ENCODE peak calls at places on chromosomes 6 and 20, in four cellular contexts. One of them, this sample, is unnamed.

GRCh38 chr6:166931426-166931970 is 24.9 kb downstream of the RNASET2 start:
- DNase-seq in upper lobe of right lung: no peak
- DNase-seq in neural progenitor cell: no peak
- DNase-seq in fibroblast of lung: no peak
- DNase-seq in this sample: no peak

GRCh38 chr20:35776513-35777101 is 4.8 kb downstream of the PHF20 start:
- DNase-seq in neural progenitor cell: no peak
- DNase-seq in upper lobe of right lung: no peak
- DNase-seq in fibroblast of lung: peak
- DNase-seq in this sample: no peak

GRCh38 chr6:144259988-144260387 is 25.1 kb upstream of the UTRN start:
- DNase-seq in neural progenitor cell: no peak
- DNase-seq in fibroblast of lung: peak
- DNase-seq in upper lobe of right lung: no peak
- DNase-seq in this sample: no peak

GRCh38 chr6:122749451-122750050 is 30.0 kb upstream of the FABP7 start:
- DNase-seq in neural progenitor cell: no peak
- DNase-seq in fibroblast of lung: peak
- DNase-seq in upper lobe of right lung: no peak
- DNase-seq in this sample: no peak

GRCh38 chr20:23200914-23201313 is 114.8 kb upstream of the CD93 start:
- DNase-seq in upper lobe of right lung: no peak
- DNase-seq in neural progenitor cell: peak
- DNase-seq in fibroblast of lung: peak
- DNase-seq in this sample: no peak

GRCh38 chr6:579339-579738 is 77.6 kb downstream of the HUS1B start:
- DNase-seq in upper lobe of right lung: no peak
- DNase-seq in neural progenitor cell: no peak
- DNase-seq in fibroblast of lung: no peak
- DNase-seq in this sample: no peak

GRCh38 chr6:44243345-44243744 is 3.6 kb upstream of the HSP90AB1 start:
- DNase-seq in upper lobe of right lung: no peak
- DNase-seq in fibroblast of lung: no peak
- DNase-seq in neural progenitor cell: peak
- DNase-seq in this sample: no peak

GRCh38 chr6:154909821-154910220 is 85.3 kb upstream of the TIAM2 start:
- DNase-seq in neural progenitor cell: peak
- DNase-seq in fibroblast of lung: peak
- DNase-seq in upper lobe of right lung: no peak
- DNase-seq in this sample: no peak

GRCh38 chr6:6379573-6379972 is 59.1 kb upstream of the F13A1 start:
- DNase-seq in upper lobe of right lung: no peak
- DNase-seq in fibroblast of lung: peak
- DNase-seq in neural progenitor cell: no peak
- DNase-seq in this sample: no peak

GRCh38 chr20:50559149-50559548 is 49.0 kb downstream of the PTPN1 start:
- DNase-seq in upper lobe of right lung: no peak
- DNase-seq in fibroblast of lung: no peak
- DNase-seq in neural progenitor cell: no peak
- DNase-seq in this sample: no peak

GRCh38 chr20:46723039-46723438 is 13.6 kb downstream of the SLC2A10 start:
- DNase-seq in fibroblast of lung: no peak
- DNase-seq in neural progenitor cell: no peak
- DNase-seq in upper lobe of right lung: no peak
- DNase-seq in this sample: no peak

GRCh38 chr20:46583411-46584214 is 33.2 kb upstream of the OCSTAMP start:
- DNase-seq in fibroblast of lung: no peak
- DNase-seq in neural progenitor cell: peak
- DNase-seq in upper lobe of right lung: no peak
- DNase-seq in this sample: no peak

GRCh38 chr20:298755-299391 is 1.5 kb downstream of the ZCCHC3 start:
- DNase-seq in upper lobe of right lung: no peak
- DNase-seq in fibroblast of lung: no peak
- DNase-seq in neural progenitor cell: no peak
- DNase-seq in this sample: no peak

GRCh38 chr6:113340371-113340770 is 516.8 kb upstream of the MARCKS start:
- DNase-seq in upper lobe of right lung: no peak
- DNase-seq in neural progenitor cell: no peak
- DNase-seq in fibroblast of lung: no peak
- DNase-seq in this sample: no peak

GRCh38 chr20:57211406-57211805 is 55.0 kb downstream of the BMP7 start:
- DNase-seq in upper lobe of right lung: no peak
- DNase-seq in fibroblast of lung: no peak
- DNase-seq in neural progenitor cell: no peak
- DNase-seq in this sample: no peak

GRCh38 chr6:101429291-101429690 is 35.8 kb downstream of the GRIK2 start:
- DNase-seq in upper lobe of right lung: no peak
- DNase-seq in neural progenitor cell: no peak
- DNase-seq in fibroblast of lung: peak
- DNase-seq in this sample: no peak

GRCh38 chr6:151205971-151206600 is 33.7 kb upstream of the AKAP12 start:
- DNase-seq in fibroblast of lung: no peak
- DNase-seq in neural progenitor cell: no peak
- DNase-seq in upper lobe of right lung: no peak
- DNase-seq in this sample: no peak

GRCh38 chr20:31548823-31549512 is 34.7 kb downstream of the HM13 start:
- DNase-seq in upper lobe of right lung: no peak
- DNase-seq in neural progenitor cell: no peak
- DNase-seq in fibroblast of lung: no peak
- DNase-seq in this sample: no peak

GRCh38 chr6:38443341-38443740 is 196.4 kb downstream of the BTBD9 start:
- DNase-seq in fibroblast of lung: peak
- DNase-seq in upper lobe of right lung: no peak
- DNase-seq in neural progenitor cell: no peak
- DNase-seq in this sample: no peak

GRCh38 chr20:16314722-16315121 is 258.5 kb downstream of the KIF16B start:
- DNase-seq in fibroblast of lung: no peak
- DNase-seq in upper lobe of right lung: no peak
- DNase-seq in neural progenitor cell: no peak
- DNase-seq in this sample: no peak

GRCh38 chr6:76814496-76815458 is 648.5 kb downstream of the HTR1B start:
- DNase-seq in upper lobe of right lung: no peak
- DNase-seq in fibroblast of lung: no peak
- DNase-seq in neural progenitor cell: no peak
- DNase-seq in this sample: no peak

GRCh38 chr20:12180107-12180661 is 262.5 kb downstream of the BTBD3 start:
- DNase-seq in fibroblast of lung: no peak
- DNase-seq in neural progenitor cell: no peak
- DNase-seq in upper lobe of right lung: no peak
- DNase-seq in this sample: no peak

GRCh38 chr6:12849420-12850200 is 133.0 kb downstream of the PHACTR1 start:
- DNase-seq in fibroblast of lung: peak
- DNase-seq in upper lobe of right lung: no peak
- DNase-seq in neural progenitor cell: no peak
- DNase-seq in this sample: no peak

GRCh38 chr6:158642805-158643489 is 1.6 kb downstream of the DYNLT1 start:
- DNase-seq in upper lobe of right lung: peak
- DNase-seq in fibroblast of lung: peak
- DNase-seq in neural progenitor cell: no peak
- DNase-seq in this sample: no peak

GRCh38 chr20:48818481-48818987 is 9.3 kb downstream of the PREX1 start:
- DNase-seq in upper lobe of right lung: no peak
- DNase-seq in neural progenitor cell: no peak
- DNase-seq in fibroblast of lung: no peak
- DNase-seq in this sample: no peak
- H3K4me3 ChIP-seq in upper lobe of right lung: no peak
- H3K4me3 ChIP-seq in neural progenitor cell: no peak
- H3K4me3 ChIP-seq in fibroblast of lung: no peak
- H3K4me3 ChIP-seq in this sample: no peak

GRCh38 chr20:41800040-41800439 is 181.9 kb upstream of the CHD6 start:
- DNase-seq in neural progenitor cell: no peak
- DNase-seq in fibroblast of lung: no peak
- DNase-seq in upper lobe of right lung: no peak
- DNase-seq in this sample: no peak

GRCh38 chr20:41798926-41799502 is 180.8 kb upstream of the CHD6 start:
- DNase-seq in fibroblast of lung: no peak
- DNase-seq in upper lobe of right lung: no peak
- DNase-seq in neural progenitor cell: peak
- DNase-seq in this sample: no peak
- TF ChIP-seq CTCF in fibroblast of lung: no peak
- TF ChIP-seq CTCF in upper lobe of right lung: no peak
- TF ChIP-seq CTCF in neural progenitor cell: peak
- TF ChIP-seq CTCF in this sample: no peak

GRCh38 chr6:42378125-42378524 is 73.6 kb downstream of the TRERF1 start:
- DNase-seq in upper lobe of right lung: no peak
- DNase-seq in fibroblast of lung: no peak
- DNase-seq in neural progenitor cell: no peak
- DNase-seq in this sample: no peak
- H3K4me3 ChIP-seq in upper lobe of right lung: no peak
- H3K4me3 ChIP-seq in fibroblast of lung: no peak
- H3K4me3 ChIP-seq in neural progenitor cell: no peak
- H3K4me3 ChIP-seq in this sample: no peak

DNA sequence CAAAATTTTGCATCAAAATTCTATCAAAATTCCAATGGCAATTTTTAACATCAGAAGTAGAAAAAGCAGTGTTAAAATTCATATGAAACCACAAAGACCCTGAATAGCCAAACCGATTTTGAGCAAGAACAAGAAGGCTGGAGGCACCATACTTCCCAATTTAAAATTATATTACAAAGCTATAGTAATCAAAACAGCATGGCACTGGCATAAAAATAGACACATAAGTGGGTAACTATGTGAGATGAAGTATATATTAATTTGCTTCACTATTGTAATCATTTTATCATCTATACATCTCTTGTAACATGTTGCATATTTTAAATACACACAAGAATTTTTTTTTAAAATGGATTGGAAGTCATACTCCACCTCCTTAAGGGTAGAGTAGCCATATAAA is 77.4 kb downstream of the PAK5 start:
- DNase-seq in neural progenitor cell: no peak
- DNase-seq in upper lobe of right lung: no peak
- DNase-seq in fibroblast of lung: no peak
- DNase-seq in this sample: no peak
- TF ChIP-seq CTCF in neural progenitor cell: no peak
- TF ChIP-seq CTCF in upper lobe of right lung: no peak
- TF ChIP-seq CTCF in fibroblast of lung: no peak
- TF ChIP-seq CTCF in this sample: no peak

GRCh38 chr6:11575408-11576033 is 38.0 kb downstream of the TMEM170B start:
- DNase-seq in upper lobe of right lung: no peak
- DNase-seq in fibroblast of lung: peak
- DNase-seq in neural progenitor cell: peak
- DNase-seq in this sample: peak
- H3K4me3 ChIP-seq in upper lobe of right lung: peak
- H3K4me3 ChIP-seq in fibroblast of lung: no peak
- H3K4me3 ChIP-seq in neural progenitor cell: no peak
- H3K4me3 ChIP-seq in this sample: no peak

GRCh38 chr20:36861625-36861874 is 14.4 kb upstream of the TLDC2 start:
- DNase-seq in neural progenitor cell: no peak
- DNase-seq in fibroblast of lung: no peak
- DNase-seq in upper lobe of right lung: no peak
- DNase-seq in this sample: no peak

GRCh38 chr20:36859700-36860330 is 16.1 kb upstream of the TLDC2 start:
- DNase-seq in neural progenitor cell: no peak
- DNase-seq in upper lobe of right lung: no peak
- DNase-seq in fibroblast of lung: no peak
- DNase-seq in this sample: no peak

GRCh38 chr20:36860339-36860738 is 15.6 kb upstream of the TLDC2 start:
- DNase-seq in upper lobe of right lung: no peak
- DNase-seq in fibroblast of lung: no peak
- DNase-seq in neural progenitor cell: no peak
- DNase-seq in this sample: no peak

GRCh38 chr20:36861875-36862801 is 13.8 kb upstream of the TLDC2 start:
- DNase-seq in upper lobe of right lung: peak
- DNase-seq in neural progenitor cell: peak
- DNase-seq in fibroblast of lung: peak
- DNase-seq in this sample: no peak

GRCh38 chr20:36860811-36861624 is 14.9 kb upstream of the TLDC2 start:
- DNase-seq in upper lobe of right lung: no peak
- DNase-seq in fibroblast of lung: no peak
- DNase-seq in neural progenitor cell: no peak
- DNase-seq in this sample: no peak
- TF ChIP-seq CTCF in upper lobe of right lung: no peak
- TF ChIP-seq CTCF in fibroblast of lung: no peak
- TF ChIP-seq CTCF in neural progenitor cell: no peak
- TF ChIP-seq CTCF in this sample: no peak

GRCh38 chr6:139779988-139780774 is 405.7 kb upstream of the CITED2 start:
- DNase-seq in upper lobe of right lung: no peak
- DNase-seq in neural progenitor cell: no peak
- DNase-seq in fibroblast of lung: peak
- DNase-seq in this sample: no peak
- H3K4me3 ChIP-seq in upper lobe of right lung: no peak
- H3K4me3 ChIP-seq in neural progenitor cell: no peak
- H3K4me3 ChIP-seq in fibroblast of lung: no peak
- H3K4me3 ChIP-seq in this sample: no peak

GRCh38 chr6:61711849-61712248 is 574.2 kb downstream of the KHDRBS2 start:
- DNase-seq in neural progenitor cell: peak
- DNase-seq in upper lobe of right lung: no peak
- DNase-seq in fibroblast of lung: no peak
- DNase-seq in this sample: no peak
- TF ChIP-seq CTCF in neural progenitor cell: peak
- TF ChIP-seq CTCF in upper lobe of right lung: no peak
- TF ChIP-seq CTCF in fibroblast of lung: no peak
- TF ChIP-seq CTCF in this sample: no peak

GRCh38 chr6:72554203-72554564 is 67.7 kb upstream of the KCNQ5 start:
- DNase-seq in upper lobe of right lung: no peak
- DNase-seq in fibroblast of lung: peak
- DNase-seq in neural progenitor cell: no peak
- DNase-seq in this sample: peak
- H3K4me3 ChIP-seq in upper lobe of right lung: no peak
- H3K4me3 ChIP-seq in fibroblast of lung: no peak
- H3K4me3 ChIP-seq in neural progenitor cell: no peak
- H3K4me3 ChIP-seq in this sample: no peak